ENCODE peak calls at places on chromosome 17, in six cellular contexts. W, E, K, H, Y and G are unnamed samples.

GRCh38 chr17:49168706-49169105 is 36.1 kb downstream of the B4GALNT2 start:
- DNase-seq in Y (no peak), K (no peak), H (no peak), E (peak; percentile 19), W (no peak), G (no peak)

GRCh38 chr17:39294060-39294459 is 68.3 kb upstream of the STAC2 start:
- DNase-seq in E (no peak), Y (no peak), K (no peak), W (no peak), H (no peak), G (no peak)

GRCh38 chr17:16987830-16988601 is 16.1 kb upstream of the TNFRSF13B start:
- DNase-seq in H (peak; percentile 31), K (peak; percentile 70), Y (peak; percentile 84), W (no peak), E (peak; percentile 83), G (peak; percentile 89)

GRCh38 chr17:39208136-39208535 is 8.1 kb downstream of the RPL19 start:
- DNase-seq in H (no peak), Y (no peak), W (no peak), E (no peak), K (no peak), G (no peak)

GRCh38 chr17:63932008-63932561 is at the start of gene CD79B:
- DNase-seq in K (no peak), W (no peak), E (peak; percentile 76), Y (no peak), H (no peak), G (peak; percentile 15)

GRCh38 chr17:35577826-35578194 is 561 bp downstream of the PEX12 start:
- DNase-seq in E (no peak), Y (no peak), K (no peak), H (no peak), W (no peak), G (no peak)

GRCh38 chr17:50899559-50900319 is 33.6 kb upstream of the TOB1 start:
- DNase-seq in E (no peak), W (no peak), K (no peak), Y (peak; percentile 17), H (no peak), G (no peak)

GRCh38 chr17:43021739-43022512 is at the start of gene VAT1:
- DNase-seq in H (no peak), W (no peak), K (peak; percentile 86), E (peak; percentile 90), Y (peak; percentile 90), G (peak; percentile 94)

GRCh38 chr17:81509687-81510523 is 2.7 kb downstream of the ACTG1 start:
- DNase-seq in K (no peak), W (no peak), H (no peak), Y (no peak), E (peak; percentile 73), G (peak; percentile 28)

GRCh38 chr17:60506312-60506711 is 19.7 kb downstream of the APPBP2 start:
- DNase-seq in W (no peak), H (no peak), Y (no peak), E (no peak), K (no peak), G (no peak)

GRCh38 chr17:44759096-44759915 is 518 bp downstream of the ADAM11 start:
- DNase-seq in H (no peak), E (no peak), K (no peak), W (no peak), Y (no peak), G (peak; percentile 63)

GRCh38 chr17:17494499-17495447 is 1.4 kb downstream of the RASD1 start:
- DNase-seq in H (no peak), W (no peak), K (peak; percentile 51), E (peak; percentile 66), Y (peak; percentile 83), G (peak; percentile 89)

GRCh38 chr17:81113158-81113724 is 52.1 kb upstream of the PVALEF start:
- DNase-seq in Y (no peak), E (no peak), K (no peak), W (no peak), H (no peak), G (no peak)

GRCh38 chr17:74151551-74152315 is 51.7 kb upstream of the RPL38 start:
- DNase-seq in K (no peak), Y (no peak), W (no peak), H (no peak), E (no peak), G (no peak)

GRCh38 chr17:65228734-65229390 is 91.7 kb downstream of the RGS9 start:
- DNase-seq in E (peak; percentile 76), H (peak; percentile 17), K (no peak), Y (no peak), W (no peak), G (no peak)

GRCh38 chr17:82387577-82388106 is 16.1 kb downstream of the UTS2R start:
- DNase-seq in H (no peak), K (no peak), Y (no peak), W (no peak), E (no peak), G (no peak)

GRCh38 chr17:82081546-82081945 is 15.9 kb upstream of the DUS1L start:
- DNase-seq in E (no peak), Y (no peak), K (no peak), H (no peak), W (no peak), G (no peak)

GRCh38 chr17:6427284-6427781 is 7.6 kb downstream of the AIPL1 start:
- DNase-seq in K (no peak), E (peak; percentile 70), W (no peak), H (no peak), Y (no peak), G (no peak)

GRCh38 chr17:50349241-50349595 is 3.3 kb downstream of the XYLT2 start:
- DNase-seq in Y (no peak), H (no peak), E (peak; percentile 49), W (no peak), K (no peak), G (no peak)

GRCh38 chr17:79646721-79647455 is 36.0 kb upstream of the RBFOX3 start:
- DNase-seq in Y (no peak), E (peak; percentile 12), K (no peak), W (no peak), H (no peak), G (no peak)

GRCh38 chr17:79830763-79831366 is 8.4 kb downstream of the CBX4 start:
- DNase-seq in Y (no peak), E (no peak), W (no peak), H (no peak), K (no peak), G (no peak)

GRCh38 chr17:15516150-15516549 is 47.1 kb downstream of the TVP23C start:
- DNase-seq in H (no peak), K (no peak), W (no peak), E (no peak), Y (no peak), G (no peak)

GRCh38 chr17:9905902-9906301 is 831 bp upstream of the RCVRN start:
- DNase-seq in H (no peak), W (no peak), E (peak; percentile 49), Y (peak; percentile 70), K (peak; percentile 49), G (peak; percentile 61)

GRCh38 chr17:75459590-75460267 is 3.3 kb downstream of the TMEM94 start:
- DNase-seq in W (no peak), Y (no peak), K (no peak), H (no peak), E (no peak), G (no peak)

GRCh38 chr17:8173056-8173870 is 2.9 kb downstream of the TMEM107 start:
- DNase-seq in E (peak; percentile 91), Y (peak; percentile 80), W (peak; percentile 99), H (no peak), K (peak; percentile 67), G (peak; percentile 68)

GRCh38 chr17:63798572-63799113 is 24.7 kb downstream of the DDX42 start:
- DNase-seq in Y (no peak), E (no peak), K (no peak), W (no peak), H (no peak), G (no peak)

GRCh38 chr17:10843806-10844205 is 5.9 kb upstream of the PIRT start:
- DNase-seq in W (no peak), K (no peak), Y (no peak), E (no peak), H (no peak), G (peak; percentile 20)

GRCh38 chr17:21183468-21183867 is 30.5 kb downstream of the TMEM11 start:
- DNase-seq in E (no peak), H (no peak), K (no peak), Y (no peak), W (no peak), G (no peak)

GRCh38 chr17:59954856-59955255 is 9.7 kb downstream of the RNFT1 start:
- DNase-seq in E (no peak), H (no peak), K (no peak), W (no peak), Y (no peak), G (no peak)

GRCh38 chr17:29847527-29847931 is 82.5 kb downstream of the SSH2 start:
- DNase-seq in W (no peak), E (no peak), H (no peak), K (no peak), Y (no peak), G (no peak)

GRCh38 chr17:81164464-81165245 is 652 bp upstream of the PVALEF start:
- DNase-seq in H (no peak), E (no peak), Y (no peak), K (no peak), W (no peak), G (peak; percentile 62)